ENCODE peak calls at places on chromosomes 16 and 17, in four cellular contexts. E, O, W and F are unnamed samples.

GRCh38 chr16:78939600-78939999 is 660.9 kb downstream of the MAF start:
- DNase-seq in E (no peak), O (no peak), W (no peak), F (no peak)

GRCh38 chr16:5467552-5467951 is 370.0 kb upstream of the EEF2KMT start:
- DNase-seq in E (no peak), O (no peak), W (no peak), F (no peak)

GRCh38 chr16:56372938-56373337 is 52.4 kb downstream of the AMFR start:
- DNase-seq in E (no peak), O (no peak), W (no peak), F (no peak)

GRCh38 chr17:75289832-75290337 is 652 bp upstream of the SLC25A19 start:
- DNase-seq in E (no peak), O (peak; percentile 79), W (no peak), F (no peak)

GRCh38 chr17:48439875-48440505 is 10.0 kb upstream of the SKAP1 start:
- DNase-seq in E (no peak), O (peak; percentile 85), W (no peak), F (no peak)

GRCh38 chr16:87337247-87337646 is 20.1 kb upstream of the C16orf95 start:
- DNase-seq in E (no peak), O (no peak), W (no peak), F (no peak)

GRCh38 chr16:27446721-27447120 is 44.7 kb downstream of the IL21R start:
- DNase-seq in E (no peak), O (peak; percentile 87), W (no peak), F (no peak)

GRCh38 chr16:86214326-86215232 is 295.7 kb upstream of the FOXF1 start:
- DNase-seq in E (no peak), O (no peak), W (no peak), F (no peak)

GRCh38 chr17:57874434-57875108 is 24.7 kb upstream of the MRPS23 start:
- DNase-seq in E (peak; percentile 80), O (no peak), W (no peak), F (peak; percentile 72)

GRCh38 chr16:19386555-19386954 is 31.1 kb upstream of the TMC5 start:
- DNase-seq in E (no peak), O (no peak), W (no peak), F (no peak)

GRCh38 chr16:31260136-31260931 is 559 bp downstream of the ITGAM start:
- DNase-seq in E (no peak), O (no peak), W (no peak), F (no peak)
- H3K4me3 ChIP-seq in E (no peak overlapping the region), O (no peak overlapping the region), W (peak overlapping the region; percentile 20), F (peak overlapping the region; percentile 52)

DNA sequence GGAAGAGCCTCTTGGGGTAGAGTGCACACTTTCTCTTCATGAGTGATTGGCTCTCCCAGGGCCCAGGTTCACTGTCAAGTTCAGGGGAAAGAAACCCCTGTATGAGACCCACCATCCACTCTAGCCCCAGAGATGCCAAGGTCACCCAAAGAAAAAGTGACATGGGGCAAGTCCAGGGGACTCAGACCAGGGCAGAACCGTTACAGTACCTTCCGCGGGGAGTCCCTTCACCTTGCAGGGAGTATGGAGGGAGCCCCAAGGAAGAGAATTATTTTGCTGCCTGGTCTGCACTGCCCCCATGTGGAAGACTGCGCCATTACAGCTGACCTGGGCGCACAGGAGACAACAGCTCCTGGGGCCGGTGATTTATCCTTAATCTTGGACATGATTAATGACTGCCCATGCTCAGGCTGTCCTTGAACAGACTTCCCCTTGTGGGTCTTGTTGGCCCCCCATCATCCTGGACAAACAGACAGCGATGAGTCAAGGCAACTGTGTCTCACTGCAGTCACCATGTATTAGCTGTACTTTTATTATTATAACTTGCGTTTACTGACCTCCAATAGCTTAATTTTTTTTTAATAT is 29.9 kb downstream of the VAC14 start:
- DNase-seq in E (peak; percentile 50), O (peak; percentile 27), W (no peak), F (no peak)
- H3K27ac ChIP-seq in E (no peak overlapping the region), O (no peak overlapping the region), W (no peak overlapping the region), F (no peak overlapping the region)

GRCh38 chr16:10878328-10878643 is 1.3 kb downstream of the CIITA start:
- DNase-seq in E (no peak), O (no peak), W (no peak), F (no peak)
- H3K4me3 ChIP-seq in E (peak overlapping the region; percentile 37), O (peak overlapping the region; percentile 11), W (peak overlapping the region; percentile 52), F (peak overlapping the region; percentile 80)

GRCh38 chr17:33974276-33974675 is 280.8 kb upstream of the CCL2 start:
- DNase-seq in E (no peak), O (no peak), W (no peak), F (no peak)

GRCh38 chr17:33980193-33980592 is 274.9 kb upstream of the CCL2 start:
- DNase-seq in E (no peak), O (no peak), W (no peak), F (no peak)

GRCh38 chr17:33976816-33977215 is 278.3 kb upstream of the CCL2 start:
- DNase-seq in E (no peak), O (no peak), W (no peak), F (no peak)

GRCh38 chr17:33978889-33979288 is 276.2 kb upstream of the CCL2 start:
- DNase-seq in E (no peak), O (no peak), W (no peak), F (no peak)

GRCh38 chr17:33977729-33978514 is 277.2 kb upstream of the CCL2 start:
- DNase-seq in E (no peak), O (no peak), W (no peak), F (no peak)
- H3K27ac ChIP-seq in E (no peak overlapping the region), O (no peak overlapping the region), W (no peak overlapping the region), F (no peak overlapping the region)

GRCh38 chr16:58413359-58413758 is 21.1 kb downstream of the GINS3 start:
- DNase-seq in E (no peak), O (no peak), W (no peak), F (no peak)
- H3K4me3 ChIP-seq in E (no peak overlapping the region), O (no peak overlapping the region), W (no peak overlapping the region), F (no peak overlapping the region)

DNA sequence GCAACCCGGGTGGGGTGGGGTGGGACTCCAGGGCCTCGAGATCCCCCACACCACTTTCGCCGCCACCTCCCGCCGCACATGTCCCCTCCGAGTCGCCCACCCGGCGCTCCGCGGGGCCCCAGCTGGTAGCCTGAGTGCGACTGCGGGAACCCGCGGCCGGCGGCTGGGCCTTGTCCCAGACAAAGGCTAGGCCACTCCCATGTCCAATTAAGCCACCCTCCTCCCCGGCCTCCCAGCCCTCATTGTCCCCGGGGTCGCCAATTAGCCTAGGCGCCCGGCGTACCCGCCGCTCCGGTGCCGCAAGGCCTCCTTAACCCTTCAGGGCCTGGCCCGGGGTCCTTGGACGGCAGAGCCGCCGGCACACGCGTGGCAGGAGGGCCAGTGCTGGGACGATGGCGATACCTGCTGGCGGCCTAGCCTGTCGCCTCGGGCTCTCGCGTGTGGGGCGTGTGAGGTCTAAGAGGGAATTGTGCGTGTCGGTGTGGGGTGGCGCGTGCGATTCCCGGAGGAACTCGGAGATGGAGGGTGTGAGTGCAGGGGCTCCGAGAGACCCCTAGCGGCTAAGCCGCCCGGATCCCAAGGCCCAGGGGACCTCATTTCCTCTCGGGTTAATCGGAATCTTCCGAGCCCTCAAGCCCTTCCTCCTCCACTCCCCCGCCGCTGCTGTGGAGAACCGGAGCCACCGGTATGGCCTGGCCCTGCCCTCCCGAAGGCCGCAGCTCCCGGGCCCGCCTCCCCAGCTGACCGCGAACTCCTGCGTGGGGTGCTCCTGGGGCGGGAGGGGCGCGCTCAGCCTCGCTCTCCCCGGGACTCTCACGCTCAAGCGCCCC is 11.7 kb downstream of the TBX2 start:
- DNase-seq in E (peak; percentile 71), O (no peak), W (no peak), F (no peak)
- H3K27ac ChIP-seq in E (peak overlapping the region; percentile 80), O (no peak overlapping the region), W (peak overlapping the region; percentile 88), F (peak overlapping the region; percentile 96)

DNA sequence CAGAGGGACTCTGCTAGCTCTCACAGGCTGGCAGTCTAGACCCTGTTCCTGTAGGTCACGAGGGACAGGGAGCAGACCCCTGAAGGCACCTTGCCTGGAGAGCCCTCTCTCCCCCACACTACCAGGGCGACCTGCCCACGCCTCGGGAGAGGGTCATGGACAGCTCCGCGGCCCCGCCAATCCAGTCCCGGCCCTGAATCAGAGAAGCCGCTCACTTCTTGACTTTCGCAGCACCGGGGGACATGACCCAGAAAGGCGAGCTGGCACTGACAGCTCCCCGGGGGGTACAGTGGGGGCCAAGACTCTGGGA is 5.1 kb downstream of the KIFC3 start:
- DNase-seq in E (no peak), O (no peak), W (no peak), F (no peak)
- H3K4me3 ChIP-seq in E (no peak overlapping the region), O (no peak overlapping the region), W (peak overlapping the region; percentile 46), F (no peak overlapping the region)

DNA sequence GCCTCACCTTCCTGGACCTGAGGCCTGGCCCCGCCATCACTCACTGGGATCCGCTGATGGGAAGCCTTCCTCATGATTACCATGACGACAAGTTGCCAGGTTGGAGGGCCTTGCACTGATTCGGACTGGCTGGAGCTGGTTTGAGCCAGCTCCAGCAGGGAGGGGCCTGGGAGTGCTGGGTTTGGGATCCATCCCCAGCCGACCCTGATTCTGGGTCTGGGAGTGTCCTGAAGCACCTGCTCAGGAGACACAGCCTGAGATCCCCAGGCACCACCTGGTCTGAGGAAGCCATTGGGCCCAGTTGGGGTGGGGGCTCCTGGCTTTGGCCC is 5.9 kb upstream of the BAIAP3 start:
- DNase-seq in E (no peak), O (no peak), W (no peak), F (no peak)
- H3K27ac ChIP-seq in E (no peak overlapping the region), O (no peak overlapping the region), W (no peak overlapping the region), F (no peak overlapping the region)

GRCh38 chr16:397135-397661 is at the start of gene NME4:
- DNase-seq in E (peak; percentile 40), O (no peak), W (no peak), F (no peak)

GRCh38 chr16:398551-399277 is 1.7 kb downstream of the NME4 start:
- DNase-seq in E (no peak), O (no peak), W (no peak), F (no peak)

GRCh38 chr16:396605-397004 is 394 bp upstream of the NME4 start:
- DNase-seq in E (no peak), O (no peak), W (no peak), F (no peak)

GRCh38 chr16:399278-400019 is 2.2 kb upstream of the DECR2 start:
- DNase-seq in E (no peak), O (no peak), W (no peak), F (no peak)

GRCh38 chr16:397736-398332 is 835 bp downstream of the NME4 start:
- DNase-seq in E (peak; percentile 66), O (no peak), W (no peak), F (no peak)
- H3K4me3 ChIP-seq in E (peak overlapping the region; percentile 65), O (no peak overlapping the region), W (peak overlapping the region; percentile 71), F (peak overlapping the region; percentile 68)